ENCODE peak calls at places on chromosomes 6 and 20, in four cellular contexts. J is right atrium auricular region, Q is A549, C is NT2/D1. B is an unnamed sample.

GRCh38 chr20:17747431-17747846 is 47.7 kb downstream of the BANF2 start:
- DNase-seq in J (peak), Q (peak), C (no peak), B (peak)

GRCh38 chr6:3013486-3013885 is 13.8 kb downstream of the NQO2 start:
- DNase-seq in J (peak), Q (peak), C (no peak), B (no peak)

GRCh38 chr20:44958276-44958675 is 1.9 kb downstream of the TOMM34 start:
- DNase-seq in J (no peak), Q (no peak), C (no peak), B (no peak)

GRCh38 chr20:50790651-50791277 is 4.1 kb upstream of the BCAS4 start:
- DNase-seq in J (peak), Q (peak), C (peak), B (peak)

GRCh38 chr6:53543341-53544010 is 1.4 kb downstream of the GCLC start:
- DNase-seq in J (no peak), Q (no peak), C (no peak), B (no peak)

GRCh38 chr20:1934162-1934561 is 39.0 kb downstream of the SIRPA start:
- DNase-seq in J (no peak), Q (no peak), C (no peak), B (no peak)

GRCh38 chr6:157091243-157091642 is 232.1 kb downstream of the TMEM242 start:
- DNase-seq in J (no peak), Q (no peak), C (no peak), B (no peak)

GRCh38 chr20:47412073-47412472 is 55.6 kb upstream of the ZMYND8 start:
- DNase-seq in J (no peak), Q (no peak), C (no peak), B (no peak)

GRCh38 chr6:38625191-38625590 is 14.5 kb downstream of the BTBD9 start:
- DNase-seq in J (no peak), Q (no peak), C (no peak), B (no peak)

GRCh38 chr20:32582659-32583580 is 2.2 kb downstream of the NOL4L start:
- DNase-seq in J (no peak), Q (no peak), C (no peak), B (no peak)

GRCh38 chr6:90431521-90432407 is 135.1 kb upstream of the BACH2 start:
- DNase-seq in J (no peak), Q (no peak), C (no peak), B (no peak)

GRCh38 chr20:25287631-25288290 is 39.9 kb downstream of the PYGB start:
- DNase-seq in J (no peak), Q (no peak), C (no peak), B (no peak)

GRCh38 chr20:20931024-20931423 is 175.1 kb downstream of the LINC00237 start:
- DNase-seq in J (no peak), Q (no peak), C (no peak), B (no peak)

GRCh38 chr6:149855040-149855654 is 9.0 kb downstream of the LRP11 start:
- DNase-seq in J (no peak), Q (peak), C (no peak), B (peak)

GRCh38 chr6:36671687-36672375 is 6.7 kb upstream of the CDKN1A start:
- DNase-seq in J (no peak), Q (no peak), C (no peak), B (no peak)

GRCh38 chr6:32803416-32803815 is 13.4 kb downstream of the HLA-DOB start:
- DNase-seq in J (no peak), Q (no peak), C (no peak), B (no peak)

GRCh38 chr6:3442444-3443220 is 14.2 kb downstream of the SLC22A23 start:
- DNase-seq in J (no peak), Q (peak), C (no peak), B (no peak)

GRCh38 chr6:162963861-162964260 is 236.1 kb downstream of the PACRG start:
- DNase-seq in J (no peak), Q (no peak), C (no peak), B (no peak)

GRCh38 chr6:52161689-52162438 is 24.3 kb upstream of the IL17A start:
- DNase-seq in J (no peak), Q (no peak), C (no peak), B (no peak)

GRCh38 chr6:160102956-160103824 is 18.4 kb upstream of the SLC22A1 start:
- DNase-seq in J (no peak), Q (peak), C (peak), B (no peak)

GRCh38 chr6:73523434-73524123 is 2.7 kb upstream of the EEF1A1 start:
- DNase-seq in J (peak), Q (peak), C (no peak), B (no peak)

GRCh38 chr20:38337561-38338140 is 8.6 kb upstream of the LBP start:
- DNase-seq in J (no peak), Q (peak), C (peak), B (no peak)

GRCh38 chr6:151051164-151051563 is 185.7 kb downstream of the MTHFD1L start:
- DNase-seq in J (no peak), Q (no peak), C (no peak), B (no peak)

GRCh38 chr6:30615958-30616810 is 859 bp downstream of the PPP1R10 start:
- DNase-seq in J (no peak), Q (peak), C (no peak), B (no peak)

GRCh38 chr20:49976542-49976941 is 6.2 kb upstream of the SNAI1 start:
- DNase-seq in J (no peak), Q (peak), C (no peak), B (no peak)

GRCh38 chr20:49906101-49906604 is 9.2 kb downstream of the SPATA2 start:
- DNase-seq in J (no peak), Q (no peak), C (no peak), B (no peak)

GRCh38 chr6:111173946-111174345 is 86.6 kb downstream of the SLC16A10 start:
- DNase-seq in J (no peak), Q (no peak), C (no peak), B (no peak)

GRCh38 chr20:24677626-24678328 is 208.3 kb downstream of the SYNDIG1 start:
- DNase-seq in J (no peak), Q (no peak), C (no peak), B (no peak)

GRCh38 chr6:193773-194310 is 98.4 kb upstream of the DUSP22 start:
- DNase-seq in J (no peak), Q (no peak), C (no peak), B (no peak)

GRCh38 chr6:169806718-169807117 is 55.3 kb downstream of the ERMARD start:
- DNase-seq in J (no peak), Q (no peak), C (no peak), B (no peak)

GRCh38 chr20:45874576-45874975 is 6.5 kb upstream of the ZSWIM1 start:
- DNase-seq in J (no peak), Q (no peak), C (no peak), B (no peak)

GRCh38 chr20:32278199-32278643 is 770 bp downstream of the KIF3B start:
- DNase-seq in J (no peak), Q (no peak), C (no peak), B (no peak)

GRCh38 chr6:90940812-90941481 is 354.1 kb upstream of the MAP3K7 start:
- DNase-seq in J (no peak), Q (peak), C (peak), B (peak)

GRCh38 chr20:39800111-39800510 is 838.0 kb downstream of the DHX35 start:
- DNase-seq in J (no peak), Q (peak), C (no peak), B (no peak)

GRCh38 chr6:131955192-131955591 is 4.0 kb upstream of the CCN2 start:
- DNase-seq in J (no peak), Q (no peak), C (no peak), B (no peak)

DNA sequence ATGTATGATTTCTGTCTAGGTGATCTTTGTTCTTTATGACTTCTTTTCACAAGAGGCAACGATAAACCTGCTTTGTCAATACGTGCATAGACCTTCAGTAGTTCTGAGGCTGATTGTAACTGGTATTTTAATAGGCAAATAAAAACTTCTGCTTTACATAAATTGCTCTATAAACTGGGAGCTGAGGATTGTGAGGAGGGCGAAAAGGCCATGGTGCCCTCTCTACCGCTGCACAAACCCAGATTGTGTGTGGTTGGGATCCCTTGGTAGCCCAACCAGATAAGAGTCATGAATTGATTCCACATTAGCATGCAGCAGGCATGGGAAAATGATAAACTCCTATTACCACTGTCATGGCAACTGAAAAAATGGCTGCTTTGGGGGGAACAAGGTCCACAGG is 157.7 kb upstream of the SALL4 start:
- DNase-seq in J (no peak), Q (no peak), C (no peak), B (no peak)
- H3K4me3 ChIP-seq in J (no peak), Q (no peak), C (no peak), B (no peak)

GRCh38 chr20:11891827-11892521 is 25.7 kb upstream of the BTBD3 start:
- DNase-seq in J (peak), Q (peak), C (peak), B (no peak)
- H3K4me3 ChIP-seq in J (peak), Q (peak), C (peak), B (peak)

GRCh38 chr6:26022166-26022510 is 59.5 kb downstream of the TRIM38 start:
- DNase-seq in J (peak), Q (peak), C (no peak), B (no peak)
- H3K4me3 ChIP-seq in J (peak), Q (peak), C (peak), B (peak)

GRCh38 chr6:75281643-75282042 is 2.9 kb downstream of the TMEM30A start:
- DNase-seq in J (no peak), Q (no peak), C (no peak), B (no peak)
- H3K4me3 ChIP-seq in J (no peak), Q (peak), C (no peak), B (peak)